ENCODE peak calls at places on chromosomes 6 and 20, in four cellular contexts. R is K562, W is GM12878, F is HepG2. P is an unnamed sample. For H3K4me1, the result is how much of the 10 kb centered on the place peaks cover.

GRCh38 chr6:114040871-114041270 is 69.9 kb upstream of the HDAC2 start:
- DNase-seq in W (no peak), F (no peak), R (no peak), P (no peak)

GRCh38 chr20:63141531-63141930 is 74.4 kb downstream of the YTHDF1 start:
- DNase-seq in R (no peak), F (no peak), W (no peak), P (no peak)

GRCh38 chr6:90468080-90468479 is 118.8 kb downstream of the MAP3K7 start:
- DNase-seq in F (no peak), W (no peak), R (peak), P (no peak)

GRCh38 chr6:84547341-84547794 is 217.0 kb downstream of the TBX18 start:
- DNase-seq in R (peak), W (peak), F (no peak), P (no peak)

GRCh38 chr20:61041481-61041880 is 210.6 kb upstream of the CDH4 start:
- DNase-seq in F (no peak), W (no peak), R (no peak), P (no peak)

GRCh38 chr6:169520104-169520503 is 181.7 kb downstream of the WDR27 start:
- DNase-seq in F (no peak), R (no peak), W (no peak), P (no peak)

GRCh38 chr6:128168244-128168643 is 267.4 kb upstream of the THEMIS start:
- DNase-seq in W (no peak), R (no peak), F (peak), P (no peak)

GRCh38 chr6:168908887-168909286 is 344.8 kb downstream of the THBS2 start:
- DNase-seq in F (no peak), W (no peak), R (no peak), P (peak)

GRCh38 chr6:131107166-131107565 is 28.1 kb upstream of the AKAP7 start:
- DNase-seq in F (peak), R (peak), W (no peak), P (peak)

GRCh38 chr6:48080227-48081009 is 30.6 kb downstream of the PTCHD4 start:
- DNase-seq in F (peak), R (no peak), W (no peak), P (no peak)

GRCh38 chr6:12343440-12344162 is 53.4 kb downstream of the EDN1 start:
- DNase-seq in R (no peak), F (peak), W (no peak), P (peak)

GRCh38 chr6:107563694-107564093 is 73.8 kb downstream of the SOBP start:
- DNase-seq in R (peak), F (no peak), W (no peak), P (no peak)

GRCh38 chr6:134774244-134774643 is 175.7 kb downstream of the ALDH8A1 start:
- DNase-seq in W (no peak), R (no peak), F (no peak), P (no peak)

GRCh38 chr20:56247954-56248782 is at the start of gene MC3R:
- DNase-seq in R (peak), F (peak), W (no peak), P (peak)

GRCh38 chr6:119470893-119471542 is 121.5 kb upstream of the MAN1A1 start:
- DNase-seq in W (no peak), F (no peak), R (no peak), P (no peak)

GRCh38 chr6:126831461-126831860 is 287.0 kb upstream of the RSPO3 start:
- DNase-seq in W (no peak), R (no peak), F (no peak), P (no peak)

GRCh38 chr20:4812216-4812615 is 90.5 kb downstream of the PRND start:
- DNase-seq in W (no peak), F (no peak), R (no peak), P (no peak)

GRCh38 chr20:37414133-37414532 is 68.2 kb downstream of the SRC start:
- DNase-seq in F (no peak), R (no peak), W (no peak), P (no peak)

GRCh38 chr20:33351696-33352095 is 49.6 kb downstream of the CDK5RAP1 start:
- DNase-seq in R (no peak), W (no peak), F (peak), P (no peak)

GRCh38 chr20:61192254-61192950 is 59.7 kb upstream of the CDH4 start:
- DNase-seq in R (no peak), F (no peak), W (no peak), P (no peak)

GRCh38 chr6:31762356-31762755 is at the start of gene SAPCD1:
- DNase-seq in W (no peak), F (no peak), R (no peak), P (no peak)

GRCh38 chr6:74731204-74731603 is 474.6 kb downstream of the COL12A1 start:
- DNase-seq in W (no peak), R (no peak), F (no peak), P (no peak)

GRCh38 chr20:33811763-33812672 is 870 bp downstream of the CHMP4B start:
- DNase-seq in W (no peak), R (peak), F (peak), P (peak)

GRCh38 chr20:57693002-57693582 is 16.7 kb downstream of the PMEPA1 start:
- DNase-seq in W (no peak), R (no peak), F (no peak), P (no peak)

GRCh38 chr6:108798672-108799355 is 49.4 kb upstream of the ARMC2 start:
- DNase-seq in W (no peak), R (peak), F (no peak), P (no peak)

GRCh38 chr6:77466055-77467028 is 3.1 kb upstream of the HTR1B start:
- DNase-seq in R (no peak), F (peak), W (no peak), P (peak)

DNA sequence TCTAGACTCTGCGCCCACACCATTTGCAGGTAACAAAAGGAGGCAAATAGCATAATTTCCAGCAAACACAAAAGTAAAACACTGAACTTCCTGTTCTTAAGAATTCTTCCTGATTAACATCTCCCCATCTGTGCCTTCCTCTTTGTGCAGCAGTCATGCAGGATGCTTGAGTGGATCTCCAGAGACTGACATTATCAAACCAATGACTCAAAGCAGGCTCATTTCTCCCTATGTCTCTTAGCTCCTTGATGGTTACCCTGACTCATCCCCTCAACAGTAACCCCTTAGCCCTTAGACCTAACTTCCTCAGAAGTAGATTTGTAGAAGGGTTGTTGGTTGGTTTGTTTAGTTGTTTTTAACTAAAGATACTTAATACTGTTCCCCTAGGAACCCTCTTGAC is 137.0 kb upstream of the RIN2 start:
- DNase-seq in W (no peak), R (no peak), F (no peak), P (no peak)
- TF ChIP-seq CHD4 in W (no peak), R (no peak), F (no peak), P (no peak)

DNA sequence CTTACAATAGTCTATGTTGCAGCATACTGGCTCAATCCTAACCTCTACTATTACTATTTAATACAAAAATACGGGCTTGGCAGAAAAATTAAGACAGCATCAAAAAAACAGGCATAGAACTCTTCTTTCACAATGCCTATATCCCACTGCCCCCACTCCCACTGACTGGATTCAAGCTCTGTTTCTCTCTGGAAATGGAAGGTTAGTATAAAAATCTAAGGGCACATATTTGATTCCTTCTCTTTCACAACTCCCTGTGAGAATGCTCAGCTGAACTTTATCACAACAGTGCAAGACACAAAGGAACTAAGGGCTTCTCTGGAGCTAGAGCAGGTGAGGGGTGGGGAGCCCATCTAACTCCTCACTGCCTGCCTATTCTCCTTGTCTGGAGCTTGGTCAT is 258.4 kb upstream of the FAM83B start:
- DNase-seq in F (no peak), R (no peak), W (no peak), P (no peak)
- H3K4me1 ChIP-seq in F (under half), R (under half), W (under half), P (under half)

GRCh38 chr20:40892642-40893041 is 136.0 kb upstream of the TOP1 start:
- DNase-seq in F (no peak), W (no peak), R (peak), P (no peak)
- H3K4me3 ChIP-seq in F (no peak), W (no peak), R (no peak), P (no peak)

DNA sequence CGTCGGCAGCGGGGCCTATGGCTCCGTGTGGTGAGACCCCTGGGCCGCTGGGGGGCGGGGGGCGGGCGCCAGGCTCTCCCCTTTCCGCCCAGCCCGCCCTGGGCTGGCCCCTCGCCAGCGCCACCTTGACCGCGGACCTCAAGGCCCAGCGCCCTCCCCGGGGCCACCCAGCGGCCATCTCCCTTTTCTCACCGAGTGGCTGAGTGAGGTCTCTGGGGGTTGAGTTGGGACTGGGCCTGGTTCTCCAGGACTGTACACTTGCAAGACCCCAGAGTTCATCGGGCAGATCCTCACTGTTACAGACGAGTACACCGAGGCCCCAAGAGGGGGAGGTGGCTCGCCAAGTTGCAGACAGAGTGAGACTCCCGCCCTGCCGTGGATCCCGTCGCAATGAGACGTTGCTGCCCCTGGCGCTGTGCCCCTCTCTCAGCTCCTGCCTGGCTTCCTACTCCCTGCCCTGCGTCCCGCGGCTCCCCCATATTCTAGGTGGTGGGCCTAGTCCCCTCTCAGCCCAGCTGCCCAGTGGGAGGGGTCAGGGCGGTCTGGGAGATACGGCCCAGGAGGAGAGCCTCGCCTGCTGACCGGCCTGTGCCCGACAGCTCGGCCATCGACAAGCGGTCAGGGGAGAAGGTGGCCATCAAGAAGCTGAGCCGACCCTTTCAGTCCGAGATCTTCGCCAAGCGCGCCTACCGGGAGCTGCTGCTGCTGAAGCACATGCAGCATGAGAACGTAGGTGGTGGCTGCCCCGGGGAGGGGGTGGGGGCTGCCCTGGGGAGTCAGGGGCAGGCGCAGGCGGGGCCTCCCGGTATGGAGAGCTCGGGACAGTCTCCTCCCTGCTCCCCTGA is 581 bp downstream of the MAPK13 start:
- DNase-seq in W (no peak), F (peak), R (no peak), P (no peak)
- TF ChIP-seq CHD4 in W (no peak), F (no peak), R (no peak), P (no peak)

DNA sequence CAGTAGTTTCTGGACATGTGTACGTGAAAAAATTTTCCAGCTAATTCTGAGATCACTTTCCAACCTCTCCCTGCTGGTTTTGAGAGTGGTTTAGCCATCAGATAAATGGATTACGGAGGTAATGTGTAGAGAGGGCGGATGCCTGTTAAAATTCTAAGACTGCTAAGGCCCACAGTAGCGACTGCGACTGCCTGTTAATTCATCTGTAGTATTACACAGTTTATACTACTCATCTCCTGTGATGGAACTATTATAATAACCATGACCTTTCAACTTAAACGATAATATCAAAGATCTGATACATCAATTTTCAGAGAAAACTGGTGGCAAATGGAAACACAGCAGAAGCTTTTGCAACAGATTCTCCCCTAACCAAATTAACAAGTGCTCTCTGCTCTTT is 102.3 kb downstream of the IRF4 start:
- DNase-seq in W (no peak), R (no peak), F (no peak), P (no peak)
- H3K4me1 ChIP-seq in W (under half), R (under half), F (under half), P (under half)

DNA sequence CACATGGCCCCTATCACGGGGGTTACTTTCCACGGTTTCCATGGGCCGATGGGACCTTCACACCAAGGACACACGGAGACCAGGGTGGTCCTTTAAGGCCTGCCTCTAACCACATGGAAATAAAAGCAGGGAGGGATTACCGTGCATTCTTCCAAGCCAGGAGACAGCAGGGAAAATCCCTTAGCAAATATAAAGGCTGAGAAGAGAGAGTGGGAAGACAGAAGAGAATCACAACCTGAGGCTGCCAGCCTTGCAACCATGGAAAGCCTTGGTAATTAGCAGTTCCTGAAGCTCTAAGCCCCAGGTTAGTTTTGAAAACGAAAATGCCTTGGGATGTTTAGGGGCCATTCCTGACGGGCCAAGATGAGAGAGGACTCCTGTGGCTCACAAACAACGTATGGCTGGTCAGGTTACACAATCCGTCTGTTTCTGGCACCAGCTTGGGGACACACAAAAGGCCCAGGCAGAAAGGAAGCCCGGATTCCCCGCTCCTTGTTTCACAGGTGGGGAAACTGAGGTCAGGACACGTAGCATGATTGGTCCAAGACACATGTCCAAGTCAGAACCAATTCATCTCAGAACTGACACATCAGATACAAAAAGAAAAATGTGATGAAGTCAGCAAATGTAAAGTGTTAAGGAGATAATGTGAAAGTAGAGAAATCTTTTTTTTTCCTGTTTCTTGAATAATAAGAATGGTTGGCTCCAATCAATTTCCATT is 2.8 kb downstream of the PREX1 start:
- DNase-seq in W (no peak), R (no peak), F (no peak), P (no peak)
- H3K4me3 ChIP-seq in W (peak), R (no peak), F (no peak), P (no peak)

GRCh38 chr6:97195117-97195516 is 87.9 kb downstream of the MMS22L start:
- DNase-seq in W (no peak), R (no peak), F (no peak), P (no peak)
- TF ChIP-seq CHD4 in W (no peak), R (no peak), F (no peak), P (no peak)

GRCh38 chr6:44082872-44083321 is 44.4 kb downstream of the MRPL14 start:
- DNase-seq in F (no peak), W (no peak), R (no peak), P (no peak)

GRCh38 chr6:44086931-44087574 is 40.2 kb downstream of the MRPL14 start:
- DNase-seq in W (no peak), R (no peak), F (no peak), P (no peak)

GRCh38 chr6:44084231-44085014 is 42.8 kb downstream of the MRPL14 start:
- DNase-seq in W (no peak), R (peak), F (peak), P (no peak)

GRCh38 chr6:44087623-44088022 is 39.6 kb downstream of the MRPL14 start:
- DNase-seq in W (no peak), R (no peak), F (no peak), P (no peak)

DNA sequence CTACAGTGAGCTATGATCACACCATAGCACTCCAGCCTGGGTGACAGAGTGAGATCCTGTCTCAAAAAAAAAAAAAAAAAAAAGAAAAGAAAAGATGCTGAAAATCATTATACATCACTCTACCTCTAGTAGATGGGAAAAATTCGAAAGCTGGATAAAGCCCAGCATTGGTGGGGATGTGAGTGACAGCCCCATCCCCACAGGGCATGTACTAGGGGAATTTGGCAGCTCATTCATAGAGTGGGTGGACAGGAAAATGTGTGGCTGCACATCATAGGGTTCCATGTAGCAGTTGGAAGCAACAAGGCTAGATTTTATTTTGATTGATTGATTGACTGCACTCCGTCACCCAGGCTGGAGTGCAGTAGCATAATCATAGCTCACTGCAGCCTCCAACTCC is 42.0 kb downstream of the MRPL14 start:
- DNase-seq in W (no peak), R (no peak), F (no peak), P (no peak)
- H3K4me1 ChIP-seq in W (under half), R (under half), F (half or more), P (under half)

GRCh38 chr6:167474171-167474570 is 149.3 kb downstream of the TTLL2 start:
- DNase-seq in F (no peak), W (no peak), R (no peak), P (no peak)
- H3K4me3 ChIP-seq in F (no peak), W (no peak), R (no peak), P (no peak)

DNA sequence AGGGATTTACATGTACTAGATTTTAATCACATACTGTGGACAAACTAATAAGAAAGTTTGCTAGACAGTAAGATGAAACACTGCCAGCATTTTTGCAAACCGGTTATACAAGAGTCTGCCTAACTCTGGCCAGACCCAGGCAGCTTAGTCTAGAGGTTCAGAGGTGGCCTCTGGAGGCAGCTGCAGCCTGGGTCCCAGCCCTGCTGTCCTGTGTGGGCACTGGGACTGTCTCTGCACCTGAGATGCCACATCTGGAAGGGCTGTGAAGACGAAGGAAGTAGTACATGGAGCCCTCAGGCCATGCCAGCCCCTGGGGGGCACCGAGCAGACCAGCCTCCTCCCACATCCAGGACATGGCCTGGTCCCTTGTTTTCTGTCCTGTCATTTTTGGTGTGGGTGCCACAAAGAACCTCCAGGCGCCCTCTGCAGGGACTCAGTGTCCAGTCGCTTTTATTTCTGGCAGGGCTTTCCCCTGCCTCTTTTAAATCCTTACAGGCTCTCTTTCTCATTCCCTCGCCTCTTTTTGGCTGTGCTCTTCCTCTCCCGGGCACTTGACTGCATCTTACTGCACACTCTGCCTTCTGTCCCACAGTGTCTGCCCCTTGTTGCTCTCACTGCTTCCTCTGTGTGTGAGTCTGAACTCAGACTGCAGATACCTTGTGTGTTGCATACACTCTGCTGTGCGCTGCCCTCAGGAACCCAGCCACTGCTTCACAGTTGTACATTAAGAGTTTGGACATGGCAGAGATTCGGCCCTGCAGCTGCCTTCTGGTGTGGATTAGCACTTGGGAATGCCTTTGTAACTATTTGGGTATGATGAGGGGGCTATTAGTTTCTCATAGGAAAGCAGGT is 216.7 kb downstream of the ZDHHC14 start:
- DNase-seq in W (no peak), F (peak), R (peak), P (peak)
- TF ChIP-seq CHD4 in W (no peak), F (no peak), R (no peak), P (no peak)

P was measured in A549.